ENCODE peak calls at places on chromosomes 16 and 17, in four cellular contexts. One of them, this sample, is unnamed.

GRCh38 chr17:62064029-62064790 is 868 bp downstream of the MED13 start:
- DNase-seq in colonic mucosa: no peak
- DNase-seq in neural progenitor cell: no peak
- DNase-seq in heart right ventricle: no peak
- DNase-seq in this sample: no peak

GRCh38 chr17:32819035-32819434 is 57.9 kb downstream of the MYO1D start:
- DNase-seq in colonic mucosa: no peak
- DNase-seq in neural progenitor cell: no peak
- DNase-seq in heart right ventricle: no peak
- DNase-seq in this sample: no peak

GRCh38 chr17:37769050-37769449 is 24.2 kb upstream of the HNF1B start:
- DNase-seq in colonic mucosa: no peak
- DNase-seq in neural progenitor cell: no peak
- DNase-seq in heart right ventricle: no peak
- DNase-seq in this sample: no peak

GRCh38 chr16:53775821-53776431 is 72.0 kb downstream of the FTO start:
- DNase-seq in colonic mucosa: peak; percentile 62
- DNase-seq in neural progenitor cell: peak; percentile 19
- DNase-seq in heart right ventricle: peak; percentile 16
- DNase-seq in this sample: peak; percentile 60

GRCh38 chr16:46859719-46860152 is 24.4 kb upstream of the GPT2 start:
- DNase-seq in colonic mucosa: peak; percentile 41
- DNase-seq in neural progenitor cell: no peak
- DNase-seq in heart right ventricle: no peak
- DNase-seq in this sample: peak; percentile 56

GRCh38 chr16:49482690-49483089 is 109.1 kb downstream of the C16orf78 start:
- DNase-seq in colonic mucosa: no peak
- DNase-seq in neural progenitor cell: no peak
- DNase-seq in heart right ventricle: no peak
- DNase-seq in this sample: no peak

GRCh38 chr17:7883781-7884386 is 4.7 kb upstream of the CHD3 start:
- DNase-seq in colonic mucosa: no peak
- DNase-seq in neural progenitor cell: no peak
- DNase-seq in heart right ventricle: no peak
- DNase-seq in this sample: no peak

GRCh38 chr16:64133396-64133795 is 988.5 kb downstream of the CDH11 start:
- DNase-seq in colonic mucosa: no peak
- DNase-seq in neural progenitor cell: no peak
- DNase-seq in heart right ventricle: peak; percentile 11
- DNase-seq in this sample: no peak

GRCh38 chr16:10181196-10182162 is 749 bp downstream of the GRIN2A start:
- DNase-seq in colonic mucosa: peak; percentile 27
- DNase-seq in neural progenitor cell: peak; percentile 89
- DNase-seq in heart right ventricle: peak; percentile 45
- DNase-seq in this sample: peak; percentile 71

GRCh38 chr17:47882247-47882646 is 13.8 kb upstream of the SP2 start:
- DNase-seq in colonic mucosa: peak; percentile 72
- DNase-seq in neural progenitor cell: no peak
- DNase-seq in heart right ventricle: no peak
- DNase-seq in this sample: peak; percentile 46

GRCh38 chr17:33112763-33113162 is 121.1 kb downstream of the SPACA3 start:
- DNase-seq in colonic mucosa: no peak
- DNase-seq in neural progenitor cell: no peak
- DNase-seq in heart right ventricle: no peak
- DNase-seq in this sample: no peak

GRCh38 chr17:73657473-73658116 is 13.3 kb upstream of the SDK2 start:
- DNase-seq in colonic mucosa: peak; percentile 77
- DNase-seq in neural progenitor cell: peak; percentile 84
- DNase-seq in heart right ventricle: peak; percentile 41
- DNase-seq in this sample: peak; percentile 65

GRCh38 chr17:46020023-46020735 is 21.1 kb downstream of the STH start:
- DNase-seq in colonic mucosa: no peak
- DNase-seq in neural progenitor cell: no peak
- DNase-seq in heart right ventricle: no peak
- DNase-seq in this sample: no peak

GRCh38 chr17:58786586-58787295 is 31.1 kb downstream of the PPM1E start:
- DNase-seq in colonic mucosa: no peak
- DNase-seq in neural progenitor cell: no peak
- DNase-seq in heart right ventricle: no peak
- DNase-seq in this sample: peak; percentile 41

GRCh38 chr17:12667299-12667958 is 1.7 kb downstream of the MYOCD start:
- DNase-seq in colonic mucosa: no peak
- DNase-seq in neural progenitor cell: peak; percentile 85
- DNase-seq in heart right ventricle: peak; percentile 54
- DNase-seq in this sample: no peak

GRCh38 chr17:82665226-82665625 is 17.0 kb upstream of the WDR45B start:
- DNase-seq in colonic mucosa: no peak
- DNase-seq in neural progenitor cell: no peak
- DNase-seq in heart right ventricle: no peak
- DNase-seq in this sample: no peak

GRCh38 chr17:75604034-75604695 is 16.6 kb downstream of the MYO15B start:
- DNase-seq in colonic mucosa: peak; percentile 61
- DNase-seq in neural progenitor cell: peak; percentile 1
- DNase-seq in heart right ventricle: no peak
- DNase-seq in this sample: no peak

GRCh38 chr16:16007743-16008111 is 58.3 kb downstream of the ABCC1 start:
- DNase-seq in colonic mucosa: no peak
- DNase-seq in neural progenitor cell: no peak
- DNase-seq in heart right ventricle: no peak
- DNase-seq in this sample: no peak

GRCh38 chr16:1101573-1102332 is 5.7 kb upstream of the C1QTNF8 start:
- DNase-seq in colonic mucosa: no peak
- DNase-seq in neural progenitor cell: no peak
- DNase-seq in heart right ventricle: no peak
- DNase-seq in this sample: no peak

GRCh38 chr17:74598346-74599022 is 6.4 kb upstream of the CD300LD start:
- DNase-seq in colonic mucosa: no peak
- DNase-seq in neural progenitor cell: no peak
- DNase-seq in heart right ventricle: no peak
- DNase-seq in this sample: no peak

GRCh38 chr16:12535535-12536411 is 267.9 kb downstream of the CPPED1 start:
- DNase-seq in colonic mucosa: no peak
- DNase-seq in neural progenitor cell: peak; percentile 88
- DNase-seq in heart right ventricle: no peak
- DNase-seq in this sample: no peak

DNA sequence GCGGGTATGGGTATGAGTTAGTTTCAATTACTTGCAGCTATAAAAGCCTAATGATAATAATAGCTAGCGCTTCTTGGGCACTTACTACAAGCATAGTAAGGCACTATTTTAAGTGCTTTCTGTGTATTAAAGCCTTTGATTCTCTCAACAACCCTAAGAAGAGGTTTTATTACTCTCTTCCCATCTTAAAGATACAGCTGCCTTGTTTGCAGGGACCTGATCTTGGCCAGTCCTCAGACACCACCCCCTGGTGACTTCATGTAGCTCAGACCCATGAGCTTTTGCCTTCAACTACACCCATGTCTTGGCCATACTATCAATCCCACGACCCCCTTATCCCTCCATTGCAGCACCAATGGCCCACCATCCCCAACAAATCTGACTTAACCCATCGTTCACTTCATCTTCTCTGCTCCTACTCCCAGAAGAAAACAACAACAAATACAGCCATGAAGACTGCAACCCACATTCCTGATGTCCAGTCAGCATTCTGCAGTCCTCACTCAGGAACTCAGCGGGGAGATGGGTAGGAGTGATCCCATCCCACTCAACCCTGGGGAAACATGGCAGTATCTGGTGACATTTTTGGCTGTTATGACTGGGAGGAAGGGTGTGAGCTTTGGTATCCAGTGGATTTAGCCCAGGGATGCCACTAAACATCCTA is 4.2 kb downstream of the GGA2 start:
- DNase-seq in colonic mucosa: no peak
- DNase-seq in neural progenitor cell: peak; percentile 8
- DNase-seq in heart right ventricle: no peak
- DNase-seq in this sample: no peak
- H3K27ac ChIP-seq in colonic mucosa: no peak overlapping the region
- H3K27ac ChIP-seq in neural progenitor cell: peak overlapping the region; percentile 63
- H3K27ac ChIP-seq in heart right ventricle: no peak overlapping the region
- H3K27ac ChIP-seq in this sample: no peak overlapping the region

DNA sequence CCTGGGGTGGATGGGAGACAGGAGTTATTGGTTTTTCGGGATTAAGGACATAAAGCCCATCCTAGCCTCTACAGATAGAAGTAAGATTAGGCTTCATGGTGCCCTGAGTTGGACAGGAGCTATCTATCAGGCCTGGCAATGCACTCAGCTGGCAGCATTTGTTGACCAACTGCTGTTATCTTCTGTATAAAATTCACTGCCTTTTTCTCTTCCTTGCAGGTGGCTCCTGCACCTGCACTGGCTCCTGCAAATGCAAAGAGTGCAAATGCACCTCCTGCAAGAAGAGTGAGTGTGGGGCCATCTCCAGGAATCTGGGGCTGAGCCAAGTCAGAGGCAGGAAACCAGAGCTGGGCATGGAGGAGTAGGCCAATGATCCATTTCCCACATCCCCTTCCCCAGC is 579 bp downstream of the MT1A start:
- DNase-seq in colonic mucosa: no peak
- DNase-seq in neural progenitor cell: no peak
- DNase-seq in heart right ventricle: no peak
- DNase-seq in this sample: no peak
- H3K27ac ChIP-seq in colonic mucosa: no peak overlapping the region
- H3K27ac ChIP-seq in neural progenitor cell: no peak overlapping the region
- H3K27ac ChIP-seq in heart right ventricle: no peak overlapping the region
- H3K27ac ChIP-seq in this sample: peak overlapping the region; percentile 66

DNA sequence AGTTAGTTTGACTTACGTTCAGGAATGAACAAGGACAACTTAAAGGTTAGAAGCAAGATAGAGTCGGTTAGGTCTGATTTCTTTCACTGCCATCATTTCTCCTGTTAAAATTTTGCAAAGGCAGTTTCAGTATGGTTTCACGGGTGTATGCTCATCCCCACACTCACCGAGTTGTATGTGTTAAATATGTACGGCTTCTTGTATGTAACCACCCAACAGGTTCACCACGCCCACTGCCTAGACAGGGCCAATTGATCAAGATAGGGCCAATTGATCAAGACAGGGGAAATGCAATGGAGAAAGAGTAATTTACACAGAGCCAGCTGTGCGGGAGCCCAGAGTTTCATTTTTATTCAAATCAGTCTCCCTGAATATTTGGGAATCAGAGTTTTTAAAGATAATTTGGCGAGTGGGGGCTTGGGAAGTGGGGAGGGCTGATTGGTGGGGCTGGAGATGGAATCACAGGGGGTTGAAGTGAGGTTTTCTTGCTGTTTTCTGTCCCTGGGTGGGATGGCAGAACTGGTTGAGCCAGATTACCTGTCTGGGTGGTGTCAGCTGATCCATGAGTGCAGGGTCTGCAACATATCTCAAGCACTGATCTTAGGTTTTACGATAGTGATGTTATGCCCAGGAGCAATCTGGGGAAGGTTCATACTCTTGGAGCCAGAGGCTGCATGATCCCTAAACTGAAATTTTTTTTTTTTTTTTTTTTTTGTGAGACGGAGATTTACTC is 62.4 kb upstream of the PLCG2 start:
- DNase-seq in colonic mucosa: no peak
- DNase-seq in neural progenitor cell: no peak
- DNase-seq in heart right ventricle: no peak
- DNase-seq in this sample: no peak
- H3K27ac ChIP-seq in colonic mucosa: no peak overlapping the region
- H3K27ac ChIP-seq in neural progenitor cell: no peak overlapping the region
- H3K27ac ChIP-seq in heart right ventricle: no peak overlapping the region
- H3K27ac ChIP-seq in this sample: peak overlapping the region; percentile 50

GRCh38 chr17:28367641-28368305 is 2.3 kb downstream of the VTN start:
- DNase-seq in colonic mucosa: no peak
- DNase-seq in neural progenitor cell: no peak
- DNase-seq in heart right ventricle: no peak
- DNase-seq in this sample: no peak

GRCh38 chr17:28368306-28368831 is 1.7 kb downstream of the VTN start:
- DNase-seq in colonic mucosa: no peak
- DNase-seq in neural progenitor cell: no peak
- DNase-seq in heart right ventricle: no peak
- DNase-seq in this sample: no peak

GRCh38 chr17:28370035-28370743 is at the start of gene VTN:
- DNase-seq in colonic mucosa: no peak
- DNase-seq in neural progenitor cell: peak; percentile 84
- DNase-seq in heart right ventricle: peak; percentile 63
- DNase-seq in this sample: peak; percentile 47

GRCh38 chr17:28369684-28370034 is 448 bp downstream of the VTN start:
- DNase-seq in colonic mucosa: no peak
- DNase-seq in neural progenitor cell: no peak
- DNase-seq in heart right ventricle: no peak
- DNase-seq in this sample: no peak

GRCh38 chr17:28368915-28369683 is 1.0 kb downstream of the VTN start:
- DNase-seq in colonic mucosa: no peak
- DNase-seq in neural progenitor cell: no peak
- DNase-seq in heart right ventricle: no peak
- DNase-seq in this sample: no peak
- H3K27ac ChIP-seq in colonic mucosa: no peak overlapping the region
- H3K27ac ChIP-seq in neural progenitor cell: no peak overlapping the region
- H3K27ac ChIP-seq in heart right ventricle: peak overlapping the region; percentile 85
- H3K27ac ChIP-seq in this sample: no peak overlapping the region

GRCh38 chr17:78971764-78972506 is 7.8 kb downstream of the LGALS3BP start:
- DNase-seq in colonic mucosa: no peak
- DNase-seq in neural progenitor cell: no peak
- DNase-seq in heart right ventricle: no peak
- DNase-seq in this sample: no peak

GRCh38 chr17:78969865-78970264 is 9.9 kb downstream of the LGALS3BP start:
- DNase-seq in colonic mucosa: no peak
- DNase-seq in neural progenitor cell: no peak
- DNase-seq in heart right ventricle: no peak
- DNase-seq in this sample: no peak

GRCh38 chr17:78972507-78973105 is 7.1 kb downstream of the LGALS3BP start:
- DNase-seq in colonic mucosa: no peak
- DNase-seq in neural progenitor cell: no peak
- DNase-seq in heart right ventricle: no peak
- DNase-seq in this sample: no peak

GRCh38 chr17:78973196-78973595 is 6.5 kb downstream of the LGALS3BP start:
- DNase-seq in colonic mucosa: no peak
- DNase-seq in neural progenitor cell: peak; percentile 67
- DNase-seq in heart right ventricle: no peak
- DNase-seq in this sample: no peak

DNA sequence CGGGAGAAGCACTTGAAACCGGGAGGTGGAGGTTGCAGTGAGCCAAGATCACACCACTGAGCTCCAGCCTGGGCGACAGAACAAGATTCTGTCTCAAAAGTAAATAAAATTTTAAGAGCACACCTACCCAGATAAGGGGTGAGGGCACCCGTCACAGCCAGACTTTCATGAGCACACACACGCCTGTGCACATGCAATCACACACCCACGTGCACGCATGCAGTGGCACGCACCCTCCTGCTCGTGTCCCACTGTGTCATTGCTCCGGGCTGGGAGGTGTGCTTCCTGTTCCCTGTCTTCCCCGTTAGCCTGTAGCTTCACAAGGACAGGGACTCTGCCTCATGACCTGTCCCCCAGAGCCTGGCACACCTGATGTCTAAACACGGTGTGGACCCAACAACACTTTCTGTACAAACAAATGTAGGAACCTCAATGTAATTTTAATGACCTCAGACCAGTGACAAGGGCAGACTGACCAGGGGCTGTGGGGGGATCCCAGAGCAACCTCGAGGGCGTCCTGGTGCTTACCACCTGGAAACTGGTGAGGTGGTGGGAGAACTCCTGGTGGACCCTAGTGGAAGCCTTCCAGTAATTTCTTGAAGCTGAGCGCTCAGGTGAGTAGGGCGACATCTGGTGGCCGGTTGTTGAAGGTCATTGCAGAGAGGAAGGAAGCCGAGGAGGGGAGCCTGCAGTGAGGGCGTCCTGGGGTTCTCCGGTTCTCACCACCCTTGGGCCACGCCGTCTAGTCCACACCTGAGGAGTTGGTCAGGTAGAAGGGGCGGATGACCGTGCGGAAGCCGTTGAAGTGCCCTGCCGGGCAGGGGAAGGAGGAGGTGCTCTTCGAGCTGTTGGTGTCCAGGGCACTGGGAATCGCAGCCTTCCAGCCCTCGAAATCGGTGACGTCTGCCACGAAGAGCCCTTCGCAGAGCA is 8.6 kb downstream of the LGALS3BP start:
- DNase-seq in colonic mucosa: peak; percentile 87
- DNase-seq in neural progenitor cell: peak; percentile 84
- DNase-seq in heart right ventricle: peak; percentile 87
- DNase-seq in this sample: peak; percentile 86
- H3K27ac ChIP-seq in colonic mucosa: no peak overlapping the region
- H3K27ac ChIP-seq in neural progenitor cell: no peak overlapping the region
- H3K27ac ChIP-seq in heart right ventricle: peak overlapping the region; percentile 23
- H3K27ac ChIP-seq in this sample: peak overlapping the region; percentile 45